ENCODE peak calls at places on chromosome 11, in eight cellular contexts. F is central memory CD8-positive, alpha-beta T cell; E is stimulated activated CD4-positive, alpha-beta T cell treated with anti-CD3 and anti-CD28 coated beads, Interleukin-12 subunit alpha, Interleukin-12 subunit beta, amount 100 ng/mL, for 48 hours; W is NCI-H1417 treated with DMSO at 0.1 percent for 48 hours; O is NCI-H2029 treated with DMSO at 0.1 percent for 48 hours; I is HT-29; P is SK-N-SH; H is ELR. V is an unnamed sample.

GRCh38 chr11:22244986-22245592 is 52.2 kb downstream of the ANO5 start:
- DNase-seq in H (peak; percentile 20), F (no peak), O (no peak), P (peak; percentile 18), W (no peak), E (no peak), I (peak; percentile 56), V (no peak)

GRCh38 chr11:61714316-61714715 is 34.1 kb downstream of the DAGLA start:
- DNase-seq in O (no peak), E (no peak), W (no peak), P (no peak), H (no peak), F (no peak), I (no peak), V (no peak)

GRCh38 chr11:78371221-78371899 is 46.3 kb downstream of the GAB2 start:
- DNase-seq in I (no peak), P (no peak), E (no peak), W (no peak), F (no peak), H (no peak), O (no peak), V (no peak)

GRCh38 chr11:71485466-71485865 is 32.5 kb downstream of the NADSYN1 start:
- DNase-seq in O (no peak), W (no peak), I (no peak), H (no peak), F (no peak), E (no peak), P (no peak), V (no peak)

GRCh38 chr11:110184466-110184865 is 91.3 kb downstream of the ZC3H12C start:
- DNase-seq in P (no peak), O (no peak), H (no peak), F (no peak), W (no peak), I (no peak), E (no peak), V (no peak)

GRCh38 chr11:43924112-43924855 is 18.2 kb upstream of the C11orf96 start:
- DNase-seq in P (peak; percentile 55), H (no peak), O (no peak), W (no peak), F (no peak), E (no peak), I (no peak), V (no peak)

GRCh38 chr11:67648140-67648795 is 2.3 kb downstream of the ACY3 start:
- DNase-seq in W (no peak), F (peak; percentile 32), E (peak; percentile 52), O (no peak), I (peak; percentile 86), P (no peak), H (peak; percentile 32), V (no peak)

GRCh38 chr11:1892116-1892515 is 421 bp upstream of the PRR33 start:
- DNase-seq in F (no peak), I (no peak), P (no peak), E (no peak), O (no peak), H (no peak), W (no peak), V (no peak)

GRCh38 chr11:1001682-1002081 is 34.8 kb downstream of the MUC6 start:
- DNase-seq in I (no peak), O (no peak), W (no peak), F (no peak), E (no peak), H (no peak), P (no peak), V (no peak)

GRCh38 chr11:78397398-78397797 is 20.2 kb downstream of the GAB2 start:
- DNase-seq in W (no peak), E (no peak), H (no peak), F (no peak), P (no peak), I (peak; percentile 12), O (no peak), V (no peak)

GRCh38 chr11:113531575-113532451 is 56.6 kb upstream of the DRD2 start:
- DNase-seq in E (no peak), H (no peak), W (no peak), P (no peak), I (no peak), O (no peak), F (no peak), V (no peak)

GRCh38 chr11:58576792-58577440 is 1.3 kb upstream of the LPXN start:
- DNase-seq in H (peak; percentile 69), I (peak; percentile 55), E (no peak), P (peak; percentile 5), F (no peak), O (no peak), W (no peak), V (no peak)

GRCh38 chr11:61037694-61038093 is 64.6 kb upstream of the CD5 start:
- DNase-seq in W (no peak), P (no peak), E (no peak), H (peak; percentile 20), O (no peak), I (no peak), F (no peak), V (no peak)

GRCh38 chr11:86018249-86018648 is 50.6 kb downstream of the PICALM start:
- DNase-seq in F (no peak), O (no peak), P (no peak), I (no peak), E (no peak), H (no peak), W (no peak), V (no peak)

GRCh38 chr11:61636676-61637075 is 43.5 kb upstream of the DAGLA start:
- DNase-seq in H (no peak), E (no peak), O (no peak), I (no peak), W (no peak), F (no peak), P (no peak), V (no peak)

GRCh38 chr11:102780491-102780918 is at the start of gene MMP10:
- DNase-seq in F (no peak), E (no peak), W (peak; percentile 89), O (no peak), P (no peak), H (peak; percentile 93), I (peak; percentile 60), V (no peak)

GRCh38 chr11:18332891-18333290 is 10.5 kb downstream of the GTF2H1 start:
- DNase-seq in O (no peak), I (no peak), P (no peak), E (no peak), W (no peak), F (no peak), H (no peak), V (no peak)

GRCh38 chr11:8227156-8228152 is 36.2 kb downstream of the LMO1 start:
- DNase-seq in F (no peak), I (no peak), W (no peak), P (no peak), E (no peak), O (no peak), H (peak; percentile 40), V (no peak)

GRCh38 chr11:34234086-34234740 is 123.6 kb downstream of the ABTB2 start:
- DNase-seq in P (no peak), I (peak; percentile 84), F (peak; percentile 37), H (peak; percentile 84), O (no peak), E (peak; percentile 70), W (no peak), V (peak; percentile 86)

GRCh38 chr11:36718481-36718880 is 120.4 kb upstream of the RAG2 start:
- DNase-seq in O (no peak), P (no peak), H (no peak), F (no peak), W (peak; percentile 12), E (no peak), I (no peak), V (no peak)

GRCh38 chr11:133075351-133075750 is 456.9 kb downstream of the OPCML start:
- DNase-seq in H (no peak), O (no peak), F (no peak), E (no peak), P (no peak), W (no peak), I (no peak), V (no peak)

GRCh38 chr11:46724088-46724487 is 5.1 kb downstream of the F2 start:
- DNase-seq in F (no peak), H (no peak), I (no peak), P (no peak), O (no peak), E (no peak), W (no peak), V (no peak)

GRCh38 chr11:111735262-111736116 is 30.7 kb downstream of the PPP2R1B start:
- DNase-seq in E (no peak), I (peak; percentile 78), H (peak; percentile 99), P (peak; percentile 88), F (no peak), O (peak; percentile 83), W (peak; percentile 50), V (peak; percentile 57)